ENCODE peak calls at places on chromosomes 7 and 10, in four cellular contexts. X, P, J and H are unnamed samples.

GRCh38 chr10:11209810-11210141 is 192.1 kb downstream of the CELF2 start:
- DNase-seq in X (no peak), P (no peak), J (no peak), H (no peak)

GRCh38 chr7:116259821-116260440 is 49.6 kb downstream of the TES start:
- DNase-seq in X (no peak), P (peak; percentile 83), J (no peak), H (no peak)

GRCh38 chr10:92290076-92290836 is 622 bp downstream of the CPEB3 start:
- DNase-seq in X (no peak), P (peak; percentile 50), J (peak; percentile 16), H (no peak)

GRCh38 chr10:122075171-122075570 is 86.2 kb downstream of the TACC2 start:
- DNase-seq in X (no peak), P (no peak), J (no peak), H (peak; percentile 48)

GRCh38 chr7:104032486-104032885 is 43.0 kb upstream of the RELN start:
- DNase-seq in X (no peak), P (no peak), J (no peak), H (no peak)

GRCh38 chr10:80187465-80188409 is 17.6 kb downstream of the ANXA11 start:
- DNase-seq in X (no peak), P (no peak), J (peak; percentile 96), H (no peak)

GRCh38 chr7:155877167-155877566 is 64.9 kb upstream of the SHH start:
- DNase-seq in X (no peak), P (no peak), J (no peak), H (no peak)

GRCh38 chr10:95242581-95243317 is 48.1 kb downstream of the PDLIM1 start:
- DNase-seq in X (no peak), P (peak; percentile 69), J (peak; percentile 69), H (no peak)

GRCh38 chr7:76292206-76292573 is 10.3 kb upstream of the HSPB1 start:
- DNase-seq in X (no peak), P (peak; percentile 43), J (no peak), H (no peak)

GRCh38 chr10:46234026-46234425 is 52.8 kb upstream of the ANTXRL start:
- DNase-seq in X (no peak), P (no peak), J (no peak), H (peak; percentile 59)

GRCh38 chr10:86262671-86263165 is 103.9 kb downstream of the GRID1 start:
- DNase-seq in X (no peak), P (no peak), J (no peak), H (peak; percentile 31)

GRCh38 chr10:128470302-128470962 is 344.2 kb upstream of the MKI67 start:
- DNase-seq in X (no peak), P (no peak), J (no peak), H (no peak)

GRCh38 chr7:111011500-111011899 is 79.4 kb upstream of the LRRN3 start:
- DNase-seq in X (no peak), P (no peak), J (no peak), H (no peak)

GRCh38 chr10:36147529-36147928 is 505.4 kb upstream of the FZD8 start:
- DNase-seq in X (no peak), P (no peak), J (no peak), H (no peak)

GRCh38 chr10:128604025-128604424 is 477.8 kb upstream of the MKI67 start:
- DNase-seq in X (no peak), P (no peak), J (no peak), H (no peak)

GRCh38 chr10:104445359-104445758 is 91.7 kb downstream of the CFAP58 start:
- DNase-seq in X (no peak), P (peak; percentile 92), J (no peak), H (no peak)

GRCh38 chr7:40311307-40311706 is 176.5 kb downstream of the SUGCT start:
- DNase-seq in X (no peak), P (no peak), J (no peak), H (no peak)

GRCh38 chr7:100170111-100170897 is 1.9 kb upstream of the GAL3ST4 start:
- DNase-seq in X (no peak), P (no peak), J (no peak), H (no peak)

GRCh38 chr7:157077986-157078644 is 60.6 kb upstream of the UBE3C start:
- DNase-seq in X (no peak), P (no peak), J (no peak), H (peak; percentile 32)

GRCh38 chr10:128463991-128464755 is 337.9 kb upstream of the MKI67 start:
- DNase-seq in X (peak; percentile 72), P (peak; percentile 25), J (peak; percentile 13), H (peak; percentile 83)

GRCh38 chr7:42928754-42929153 is 3.2 kb downstream of the PSMA2 start:
- DNase-seq in X (no peak), P (no peak), J (no peak), H (no peak)

GRCh38 chr10:72025832-72026231 is 61.6 kb downstream of the CHST3 start:
- DNase-seq in X (no peak), P (no peak), J (no peak), H (no peak)

GRCh38 chr10:79349766-79350406 is 2.6 kb downstream of the PPIF start:
- DNase-seq in X (no peak), P (no peak), J (no peak), H (peak; percentile 59)

GRCh38 chr10:1142596-1142995 is 86.4 kb downstream of the WDR37 start:
- DNase-seq in X (no peak), P (no peak), J (peak; percentile 13), H (no peak)

GRCh38 chr7:94908204-94909022 is 1.0 kb downstream of the PPP1R9A start:
- DNase-seq in X (peak; percentile 56), P (peak; percentile 7), J (no peak), H (no peak)
- H3K4me3 ChIP-seq in X (peak overlapping the region; percentile 59), P (peak overlapping the region; percentile 48), J (no peak overlapping the region), H (peak overlapping the region; percentile 56)

DNA sequence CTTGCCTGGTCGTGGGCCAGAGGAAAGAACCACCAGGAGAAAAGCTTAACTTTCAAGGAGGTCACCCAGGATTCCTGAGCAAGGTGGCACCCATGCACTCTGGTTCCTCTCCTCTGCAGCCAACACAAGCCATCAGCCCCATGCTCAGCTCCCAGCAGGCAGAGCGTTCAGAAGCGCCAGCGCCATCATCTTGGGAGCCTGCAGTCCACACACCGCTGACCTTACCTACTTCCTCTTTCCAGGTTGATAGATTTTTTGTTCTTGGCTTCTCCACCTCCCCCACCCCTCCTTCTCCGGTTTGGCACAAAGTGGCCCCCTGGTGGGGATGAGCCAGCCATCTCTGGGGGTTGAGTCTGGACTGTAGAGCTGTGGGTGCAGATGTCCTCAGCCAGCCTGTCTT is 1.7 kb upstream of the WDR86 start:
- DNase-seq in X (peak; percentile 19), P (no peak), J (peak; percentile 45), H (no peak)
- H3K4me3 ChIP-seq in X (no peak overlapping the region), P (no peak overlapping the region), J (no peak overlapping the region), H (no peak overlapping the region)

GRCh38 chr7:30460246-30460633 is 18.3 kb downstream of the NOD1 start:
- DNase-seq in X (no peak), P (peak; percentile 42), J (no peak), H (no peak)
- H3K4me3 ChIP-seq in X (no peak overlapping the region), P (no peak overlapping the region), J (no peak overlapping the region), H (no peak overlapping the region)

GRCh38 chr7:25893436-25893835 is 258.6 kb upstream of the NFE2L3 start:
- DNase-seq in X (no peak), P (no peak), J (peak; percentile 12), H (no peak)

GRCh38 chr7:25897261-25897782 is 254.7 kb upstream of the NFE2L3 start:
- DNase-seq in X (no peak), P (peak; percentile 6), J (no peak), H (no peak)

GRCh38 chr7:25894902-25895791 is 256.9 kb upstream of the NFE2L3 start:
- DNase-seq in X (peak; percentile 75), P (peak; percentile 21), J (peak; percentile 70), H (peak; percentile 87)

GRCh38 chr7:25894002-25894901 is 257.7 kb upstream of the NFE2L3 start:
- DNase-seq in X (no peak), P (peak; percentile 22), J (peak; percentile 73), H (no peak)

DNA sequence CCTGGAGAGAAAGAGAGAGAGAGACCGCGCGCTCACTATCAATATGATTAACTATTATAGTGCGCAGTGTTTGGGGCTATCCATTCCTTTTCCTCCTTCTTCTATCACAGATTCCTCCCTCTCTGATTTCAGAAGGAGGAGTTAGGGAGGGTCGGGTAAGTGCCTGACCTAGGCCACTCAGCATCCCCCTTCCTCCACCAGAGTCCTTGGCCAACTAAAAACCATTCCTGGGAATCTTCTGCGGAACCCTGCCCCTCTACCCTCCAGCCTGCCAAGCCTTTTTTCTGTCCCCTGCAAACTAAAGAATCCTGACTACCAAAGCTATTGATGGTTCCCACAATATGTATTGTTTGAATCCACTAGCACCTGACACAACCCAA is 256.2 kb upstream of the NFE2L3 start:
- DNase-seq in X (no peak), P (no peak), J (no peak), H (no peak)
- H3K4me3 ChIP-seq in X (no peak overlapping the region), P (no peak overlapping the region), J (no peak overlapping the region), H (peak overlapping the region; percentile 23)

DNA sequence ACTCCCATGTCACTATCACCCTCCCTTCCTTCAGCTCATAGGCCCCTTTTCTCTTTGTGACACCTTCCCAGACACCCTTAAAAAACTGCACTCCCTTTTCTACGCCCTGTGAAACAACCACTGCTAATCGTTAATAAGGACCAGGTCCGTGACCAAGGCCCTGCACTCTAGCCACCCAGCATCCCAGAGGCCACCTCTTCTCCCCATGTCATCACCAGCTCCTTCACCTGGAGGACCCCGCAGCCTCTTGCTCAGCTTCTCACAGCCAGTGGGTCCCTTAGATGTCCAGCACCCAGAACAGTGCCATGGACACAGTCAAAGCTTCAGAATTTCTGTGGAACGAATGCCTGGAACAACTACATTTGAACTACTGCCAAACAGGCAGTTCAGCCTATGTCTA is 2.3 kb downstream of the PARD3 start:
- DNase-seq in X (no peak), P (no peak), J (no peak), H (no peak)
- H3K4me3 ChIP-seq in X (peak overlapping the region; percentile 96), P (no peak overlapping the region), J (no peak overlapping the region), H (peak overlapping the region; percentile 91)

GRCh38 chr7:108073305-108074070 is 56.7 kb downstream of the LAMB4 start:
- DNase-seq in X (no peak), P (no peak), J (no peak), H (no peak)
- H3K4me3 ChIP-seq in X (no peak overlapping the region), P (no peak overlapping the region), J (no peak overlapping the region), H (no peak overlapping the region)

GRCh38 chr10:89536013-89536354 is 590 bp upstream of the SLC16A12 start:
- DNase-seq in X (no peak), P (no peak), J (no peak), H (no peak)
- H3K4me3 ChIP-seq in X (peak overlapping the region; percentile 61), P (peak overlapping the region; percentile 28), J (no peak overlapping the region), H (peak overlapping the region; percentile 51)

GRCh38 chr10:49112851-49113250 is 2.5 kb downstream of the VSTM4 start:
- DNase-seq in X (no peak), P (no peak), J (no peak), H (no peak)
- H3K4me3 ChIP-seq in X (no peak overlapping the region), P (no peak overlapping the region), J (no peak overlapping the region), H (no peak overlapping the region)